ENCODE peak calls at places on chromosome 5, in four cellular contexts. B, F, Z and C are unnamed samples.

GRCh38 chr5:31470608-31471007 is 61.3 kb downstream of the DROSHA start:
- DNase-seq in Z (no peak), B (peak; percentile 72), F (no peak), C (no peak)

GRCh38 chr5:179284751-179285191 is 60.5 kb downstream of the ADAMTS2 start:
- DNase-seq in F (no peak), Z (no peak), B (no peak), C (no peak)

GRCh38 chr5:45355189-45355992 is 340.8 kb downstream of the HCN1 start:
- DNase-seq in F (no peak), Z (no peak), B (no peak), C (no peak)

GRCh38 chr5:1901081-1901480 is 18.4 kb upstream of the IRX4 start:
- DNase-seq in Z (no peak), B (no peak), F (no peak), C (no peak)

GRCh38 chr5:32193591-32193990 is 19.5 kb upstream of the GOLPH3 start:
- DNase-seq in B (no peak), F (no peak), Z (peak; percentile 92), C (no peak)

GRCh38 chr5:119019431-119020348 is 31.3 kb upstream of the DTWD2 start:
- DNase-seq in Z (no peak), B (no peak), F (no peak), C (no peak)

GRCh38 chr5:150120062-150120441 is 33.7 kb upstream of the CSF1R start:
- DNase-seq in B (no peak), F (no peak), Z (no peak), C (no peak)

GRCh38 chr5:123180178-123180577 is 91.1 kb downstream of the PRDM6 start:
- DNase-seq in Z (no peak), B (no peak), F (no peak), C (no peak)

GRCh38 chr5:68652507-68652906 is 437.0 kb downstream of the PIK3R1 start:
- DNase-seq in B (no peak), Z (no peak), F (no peak), C (no peak)

GRCh38 chr5:146048994-146049703 is 56.2 kb downstream of the PLAC8L1 start:
- DNase-seq in B (peak; percentile 71), Z (peak; percentile 57), F (no peak), C (no peak)

GRCh38 chr5:120035815-120036577 is 406.6 kb downstream of the FAM170A start:
- DNase-seq in F (no peak), B (no peak), Z (no peak), C (no peak)

GRCh38 chr5:93755716-93756115 is 14.3 kb upstream of the POU5F2 start:
- DNase-seq in Z (no peak), B (no peak), F (no peak), C (no peak)

GRCh38 chr5:172531704-172532026 is 77.3 kb upstream of the SH3PXD2B start:
- DNase-seq in B (no peak), Z (no peak), F (no peak), C (no peak)

GRCh38 chr5:141330299-141331080 is at the start of gene PCDHGA1:
- DNase-seq in B (peak; percentile 25), Z (no peak), F (no peak), C (no peak)

GRCh38 chr5:54018438-54018837 is 291.9 kb downstream of the ARL15 start:
- DNase-seq in Z (no peak), B (no peak), F (no peak), C (no peak)

GRCh38 chr5:2749514-2750025 is 1.9 kb downstream of the IRX2 start:
- DNase-seq in Z (no peak), F (no peak), B (no peak), C (no peak)

GRCh38 chr5:116442095-116442534 is 132.5 kb downstream of the SEMA6A start:
- DNase-seq in B (no peak), F (no peak), Z (no peak), C (no peak)

GRCh38 chr5:87243161-87243877 is 24.4 kb upstream of the RASA1 start:
- DNase-seq in F (no peak), Z (peak; percentile 58), B (no peak), C (no peak)

GRCh38 chr5:146390469-146390868 is 51.8 kb downstream of the POU4F3 start:
- DNase-seq in F (no peak), Z (peak; percentile 10), B (no peak), C (no peak)

GRCh38 chr5:10441083-10441991 is at the start of gene ROPN1L:
- DNase-seq in B (peak; percentile 99), Z (peak; percentile 87), F (peak; percentile 49), C (peak; percentile 95)

GRCh38 chr5:68032240-68032762 is 183.3 kb upstream of the PIK3R1 start:
- DNase-seq in F (no peak), Z (no peak), B (no peak), C (no peak)

GRCh38 chr5:169635933-169636332 is 1.1 kb upstream of the DOCK2 start:
- DNase-seq in Z (no peak), F (no peak), B (no peak), C (no peak)

GRCh38 chr5:67976812-67977455 is 238.6 kb upstream of the PIK3R1 start:
- DNase-seq in B (no peak), Z (no peak), F (no peak), C (no peak)

GRCh38 chr5:181052526-181052927 is 12.5 kb downstream of the BTNL9 start:
- DNase-seq in Z (no peak), B (no peak), F (no peak), C (no peak)

GRCh38 chr5:32753765-32754164 is 42.6 kb downstream of the NPR3 start:
- DNase-seq in B (no peak), Z (no peak), F (no peak), C (no peak)

GRCh38 chr5:178507151-178507932 is 82.9 kb downstream of the COL23A1 start:
- DNase-seq in Z (peak; percentile 92), B (no peak), F (no peak), C (no peak)

GRCh38 chr5:90747175-90747574 is 188.6 kb downstream of the ADGRV1 start:
- DNase-seq in Z (no peak), F (no peak), B (peak; percentile 21), C (no peak)

GRCh38 chr5:122292357-122292756 is 19.7 kb upstream of the SNCAIP start:
- DNase-seq in Z (no peak), F (no peak), B (no peak), C (no peak)

GRCh38 chr5:96978812-96979449 is 43.1 kb downstream of the LNPEP start:
- DNase-seq in B (no peak), Z (no peak), F (no peak), C (no peak)

GRCh38 chr5:181204561-181205401 is at the start of gene TRIM7:
- DNase-seq in Z (no peak), F (no peak), B (peak; percentile 64), C (no peak)

GRCh38 chr5:172736524-172737135 is 34.4 kb downstream of the DUSP1 start:
- DNase-seq in F (no peak), B (no peak), Z (no peak), C (no peak)

GRCh38 chr5:138955013-138955660 is 80.0 kb upstream of the LRRTM2 start:
- DNase-seq in Z (no peak), F (no peak), B (no peak), C (no peak)

GRCh38 chr5:137737349-137738256 is 1.7 kb upstream of the KLHL3 start:
- DNase-seq in F (no peak), B (no peak), Z (no peak), C (no peak)

GRCh38 chr5:137738947-137739346 is 3.1 kb upstream of the KLHL3 start:
- DNase-seq in Z (no peak), F (no peak), B (no peak), C (no peak)

GRCh38 chr5:137743031-137743640 is 7.2 kb upstream of the KLHL3 start:
- DNase-seq in B (peak; percentile 26), Z (peak; percentile 24), F (no peak), C (no peak)

GRCh38 chr5:137739737-137740136 is 3.8 kb upstream of the KLHL3 start:
- DNase-seq in F (no peak), Z (no peak), B (no peak), C (no peak)

DNA sequence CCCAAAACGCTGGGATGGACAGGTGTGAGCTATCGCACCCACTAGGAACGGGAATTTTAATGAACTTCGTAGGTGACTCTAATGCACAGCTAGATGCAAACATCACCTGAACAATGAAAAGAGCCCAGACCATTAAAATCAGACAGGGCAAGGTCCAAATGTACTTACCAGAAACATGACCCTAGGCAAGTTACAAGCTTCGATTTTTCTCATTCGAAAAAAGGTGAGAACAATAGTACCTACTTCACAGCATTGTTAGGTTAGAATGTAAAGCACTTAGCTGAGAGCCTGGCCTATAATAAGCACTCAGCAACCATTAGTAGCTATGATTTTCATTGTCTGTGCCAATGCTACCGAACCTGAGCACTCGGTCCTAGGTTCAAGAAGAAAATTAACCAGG is 5.8 kb upstream of the KLHL3 start:
- DNase-seq in F (no peak), Z (no peak), B (no peak), C (no peak)
- TF ChIP-seq SPI1 in F (no peak), Z (no peak), B (no peak), C (no peak)

GRCh38 chr5:16673241-16673998 is 56.6 kb upstream of the RETREG1 start:
- DNase-seq in B (no peak), Z (no peak), F (no peak), C (no peak)
- TF ChIP-seq SPI1 in B (no peak), Z (no peak), F (no peak), C (no peak)

DNA sequence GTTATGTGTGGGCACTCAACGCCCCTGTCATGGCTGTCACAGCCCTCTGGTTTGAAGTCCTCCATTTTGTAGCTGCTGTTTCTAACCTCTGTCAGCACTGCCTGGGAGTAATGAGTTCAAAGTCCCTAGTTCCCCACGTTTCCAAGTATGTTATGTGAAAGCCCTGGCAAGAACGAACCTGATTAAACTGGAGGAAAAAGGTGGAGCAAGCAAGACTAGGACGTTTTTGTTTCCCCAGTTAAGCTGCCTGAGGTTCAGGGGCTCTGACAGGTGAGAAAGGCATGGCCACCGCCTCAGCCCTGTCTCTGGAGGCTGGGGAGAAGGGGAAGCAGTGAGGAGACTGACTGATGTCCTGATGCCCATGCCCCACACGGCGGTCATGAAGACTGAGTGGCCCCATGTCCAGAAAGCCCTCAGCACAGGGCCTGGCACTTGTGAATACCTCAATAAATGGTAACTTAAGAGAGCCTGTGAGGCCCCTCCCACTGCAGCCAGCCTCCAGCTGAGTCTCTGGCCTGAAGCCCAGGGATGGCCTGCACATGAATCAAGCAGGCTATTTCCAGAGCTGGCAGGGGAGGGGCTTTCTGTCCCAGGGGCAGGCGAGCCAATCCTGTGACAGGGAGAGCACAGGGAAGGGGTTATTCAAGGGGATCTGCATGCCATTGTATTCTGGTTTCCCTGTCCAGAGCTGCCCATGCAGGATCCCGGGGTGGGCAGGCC is 61.8 kb downstream of the PFDN1 start:
- DNase-seq in B (peak; percentile 45), Z (no peak), F (no peak), C (no peak)
- TF ChIP-seq SPI1 in B (no peak), Z (no peak), F (no peak), C (no peak)

DNA sequence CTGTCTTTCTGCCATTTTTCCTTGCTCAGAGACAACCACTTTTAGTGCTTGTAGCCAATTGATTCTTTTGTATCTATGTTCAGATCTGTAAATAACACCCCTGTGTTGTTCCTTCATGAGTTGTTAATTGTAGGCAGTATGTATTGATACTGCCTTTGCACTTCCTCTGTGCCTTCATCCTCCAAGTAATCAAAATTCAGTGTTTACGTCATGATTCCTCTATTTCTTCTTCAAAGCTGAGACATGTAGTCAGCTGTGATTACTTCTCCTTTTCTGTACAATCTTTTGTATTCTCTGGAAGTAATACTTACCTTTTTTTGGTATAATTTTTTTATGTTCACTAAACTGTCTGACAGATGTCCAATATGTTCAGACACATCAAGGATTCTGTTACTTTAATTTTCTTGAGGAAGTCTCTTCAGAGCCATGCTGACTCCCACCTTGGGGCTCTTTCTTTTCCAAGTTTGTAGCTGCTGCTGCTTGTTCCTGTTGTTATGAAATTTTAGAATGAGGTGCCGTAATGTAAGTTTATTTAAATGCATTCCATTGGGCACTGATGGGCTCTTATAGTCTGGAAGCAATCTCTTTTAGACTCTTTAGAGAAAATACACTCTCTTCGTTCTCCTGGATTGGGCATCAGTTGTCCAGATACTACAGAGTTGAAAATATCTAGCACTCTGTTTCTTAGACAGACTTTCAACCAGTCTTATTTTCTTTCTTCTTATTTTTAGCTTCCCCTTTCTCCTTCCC is 30.5 kb upstream of the LRRC70 start:
- DNase-seq in Z (no peak), F (no peak), B (no peak), C (no peak)
- TF ChIP-seq SPI1 in Z (peak; percentile 23), F (no peak), B (no peak), C (no peak)